ENCODE peak calls at places on chromosomes 3 and 15, in eight cellular contexts. Z, J, N, U, V, Q, Y and I are unnamed samples.
A peak's percentile ranks its signal among the peaks of the same experiment; 100 is the strongest.

GRCh38 chr3:164332856-164333802 is 745.2 kb downstream of the SI start:
- DNase-seq in Z (no peak), J (no peak), N (peak; percentile 82), U (no peak), V (no peak), Q (peak; percentile 39), Y (no peak), I (no peak)

GRCh38 chr3:98612996-98613517 is 19.6 kb upstream of the CPOX start:
- DNase-seq in Z (peak; percentile 22), J (no peak), N (no peak), U (peak; percentile 13), V (no peak), Q (no peak), Y (peak; percentile 4), I (no peak)

GRCh38 chr3:135034291-135034768 is 239.3 kb downstream of the EPHB1 start:
- DNase-seq in Z (no peak), J (no peak), N (peak; percentile 20), U (no peak), V (no peak), Q (peak; percentile 67), Y (no peak), I (no peak)

GRCh38 chr15:77819841-77820728 is 187.4 kb upstream of the LINGO1 start:
- DNase-seq in Z (peak; percentile 18), J (no peak), N (peak; percentile 82), U (no peak), V (peak; percentile 5), Q (peak; percentile 54), Y (peak; percentile 17), I (no peak)

GRCh38 chr15:57327985-57328471 is 48.3 kb upstream of the CGNL1 start:
- DNase-seq in Z (no peak), J (peak; percentile 85), N (no peak), U (no peak), V (no peak), Q (no peak), Y (no peak), I (no peak)

GRCh38 chr3:106341090-106341489 is 472.3 kb upstream of the CBLB start:
- DNase-seq in Z (no peak), J (no peak), N (no peak), U (no peak), V (no peak), Q (no peak), Y (no peak), I (no peak)

GRCh38 chr3:101531473-101532086 is 18.6 kb upstream of the SENP7 start:
- DNase-seq in Z (no peak), J (no peak), N (no peak), U (no peak), V (peak; percentile 56), Q (no peak), Y (no peak), I (no peak)

GRCh38 chr3:113606539-113607218 is 74.3 kb downstream of the SIDT1 start:
- DNase-seq in Z (no peak), J (no peak), N (no peak), U (no peak), V (no peak), Q (no peak), Y (no peak), I (peak; percentile 89)

GRCh38 chr3:168714609-168715240 is 619.0 kb upstream of the GOLIM4 start:
- DNase-seq in Z (no peak), J (no peak), N (no peak), U (no peak), V (no peak), Q (no peak), Y (no peak), I (no peak)

GRCh38 chr3:173395412-173396181 is 1.9 kb upstream of the NLGN1 start:
- DNase-seq in Z (peak; percentile 76), J (peak; percentile 59), N (peak; percentile 93), U (peak; percentile 86), V (peak; percentile 92), Q (peak; percentile 67), Y (peak; percentile 53), I (no peak)

GRCh38 chr15:52290329-52290728 is 5.3 kb downstream of the MYO5C start:
- DNase-seq in Z (peak; percentile 25), J (no peak), N (no peak), U (no peak), V (no peak), Q (no peak), Y (no peak), I (peak; percentile 11)

GRCh38 chr15:37148714-37149113 is 48.4 kb upstream of the MEIS2 start:
- DNase-seq in Z (no peak), J (no peak), N (no peak), U (no peak), V (no peak), Q (no peak), Y (no peak), I (no peak)

GRCh38 chr3:172031957-172032356 is 7.4 kb upstream of the FNDC3B start:
- DNase-seq in Z (no peak), J (no peak), N (no peak), U (no peak), V (no peak), Q (no peak), Y (no peak), I (no peak)

GRCh38 chr3:52174896-52175295 is 20.7 kb upstream of the POC1A start:
- DNase-seq in Z (peak; percentile 59), J (no peak), N (no peak), U (no peak), V (no peak), Q (no peak), Y (peak; percentile 43), I (no peak)

GRCh38 chr3:99637381-99638111 is 848 bp upstream of the COL8A1 start:
- DNase-seq in Z (peak; percentile 71), J (peak; percentile 67), N (peak; percentile 59), U (no peak), V (peak; percentile 94), Q (no peak), Y (peak; percentile 83), I (no peak)

GRCh38 chr3:143571548-143571947 is 276.7 kb downstream of the SLC9A9 start:
- DNase-seq in Z (no peak), J (no peak), N (no peak), U (no peak), V (no peak), Q (no peak), Y (no peak), I (no peak)

GRCh38 chr15:22961661-22962221 is 18.4 kb downstream of the CYFIP1 start:
- DNase-seq in Z (no peak), J (no peak), N (no peak), U (no peak), V (peak; percentile 66), Q (no peak), Y (no peak), I (no peak)

GRCh38 chr3:61177450-61177849 is 73.8 kb downstream of the FHIT start:
- DNase-seq in Z (no peak), J (no peak), N (no peak), U (no peak), V (no peak), Q (no peak), Y (no peak), I (no peak)

GRCh38 chr3:56851966-56852884 is 50.5 kb upstream of the ARHGEF3 start:
- DNase-seq in Z (peak; percentile 89), J (no peak), N (no peak), U (no peak), V (no peak), Q (no peak), Y (peak; percentile 87), I (no peak)
- H3K4me3 ChIP-seq in Z (no peak overlapping the region), J (no peak overlapping the region), N (no peak overlapping the region), U (no peak overlapping the region), V (no peak overlapping the region), Q (no peak overlapping the region), Y (no peak overlapping the region), I (no peak overlapping the region)

DNA sequence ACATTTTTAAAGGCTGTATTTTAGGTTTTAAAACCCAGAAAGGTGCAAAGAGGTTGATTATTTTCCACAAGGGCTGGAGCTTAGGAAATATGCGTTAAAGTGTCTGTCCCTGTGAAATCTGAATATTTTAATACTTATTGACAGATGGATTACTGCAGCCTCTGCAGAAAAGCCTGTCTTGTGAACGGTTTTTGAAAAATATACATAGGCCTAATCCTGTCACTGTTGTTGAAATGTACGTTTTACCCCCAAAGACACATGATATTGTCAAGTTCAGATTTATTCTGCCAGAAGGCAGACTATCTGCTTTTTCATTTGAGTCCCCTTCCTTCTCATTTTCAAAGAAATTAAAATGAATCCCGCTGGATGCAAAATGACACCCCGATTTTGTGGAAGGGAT is 2.2 kb upstream of the BCL6 start:
- DNase-seq in Z (no peak), J (no peak), N (no peak), U (no peak), V (no peak), Q (no peak), Y (no peak), I (peak; percentile 43)
- H3K4me3 ChIP-seq in Z (no peak overlapping the region), J (no peak overlapping the region), N (no peak overlapping the region), U (peak overlapping the region; percentile 72), V (no peak overlapping the region), Q (no peak overlapping the region), Y (no peak overlapping the region), I (peak overlapping the region; percentile 86)

GRCh38 chr15:94230436-94230885 is 900 bp upstream of the MCTP2 start:
- DNase-seq in Z (peak; percentile 46), J (no peak), N (peak; percentile 16), U (no peak), V (no peak), Q (no peak), Y (no peak), I (no peak)

GRCh38 chr15:94234300-94234699 is 2.9 kb downstream of the MCTP2 start:
- DNase-seq in Z (no peak), J (no peak), N (no peak), U (no peak), V (no peak), Q (no peak), Y (no peak), I (no peak)

GRCh38 chr15:94231728-94232086 is 346 bp downstream of the MCTP2 start:
- DNase-seq in Z (peak; percentile 45), J (no peak), N (peak; percentile 57), U (no peak), V (no peak), Q (peak; percentile 64), Y (no peak), I (peak; percentile 48)

GRCh38 chr15:94230886-94231727 is at the start of gene MCTP2:
- DNase-seq in Z (peak; percentile 97), J (peak; percentile 50), N (peak; percentile 85), U (peak; percentile 34), V (peak; percentile 7), Q (peak; percentile 86), Y (peak; percentile 96), I (peak; percentile 95)

DNA sequence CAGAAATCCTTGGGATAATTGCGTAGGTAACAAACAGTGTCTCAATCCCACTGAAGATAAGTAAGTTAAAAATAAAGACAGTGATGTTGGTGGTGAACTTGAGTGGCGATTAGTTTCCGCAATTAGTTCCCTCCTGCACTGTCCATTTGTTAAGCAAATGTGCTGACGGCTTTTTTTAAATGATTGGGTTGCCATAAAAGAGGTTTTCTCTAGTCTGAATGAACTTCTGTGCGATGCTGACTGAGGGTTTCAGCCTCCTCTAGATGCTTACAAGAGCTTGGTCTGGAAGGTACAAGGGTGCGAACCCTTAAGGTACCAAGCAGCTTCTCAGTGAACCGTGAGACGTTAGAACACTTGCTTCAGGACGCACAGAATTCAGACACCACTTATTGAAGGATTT is 746 bp downstream of the MCTP2 start:
- DNase-seq in Z (peak; percentile 28), J (no peak), N (peak; percentile 12), U (no peak), V (no peak), Q (no peak), Y (no peak), I (peak; percentile 78)
- H3K4me3 ChIP-seq in Z (peak overlapping the region; percentile 66), J (no peak overlapping the region), N (peak overlapping the region; percentile 58), U (peak overlapping the region; percentile 55), V (no peak overlapping the region), Q (peak overlapping the region; percentile 72), Y (peak overlapping the region; percentile 76), I (peak overlapping the region; percentile 86)

DNA sequence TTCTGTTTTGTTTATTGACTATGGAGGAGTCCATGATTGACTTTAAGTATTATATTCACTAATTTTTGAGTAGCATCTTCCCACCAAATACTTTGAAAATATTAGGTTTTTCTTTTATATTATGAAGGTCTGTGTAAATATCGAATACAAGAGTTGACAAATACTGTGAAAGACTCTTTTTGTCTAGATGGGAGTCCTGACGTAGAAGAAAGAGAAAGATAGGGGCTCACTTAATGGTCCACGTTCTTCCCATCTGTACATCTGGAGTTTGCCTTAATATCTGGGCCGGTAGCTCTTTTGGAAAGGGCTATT is 7.8 kb upstream of the UTS2B start:
- DNase-seq in Z (no peak), J (no peak), N (no peak), U (no peak), V (no peak), Q (no peak), Y (no peak), I (no peak)
- H3K4me3 ChIP-seq in Z (no peak overlapping the region), J (no peak overlapping the region), N (no peak overlapping the region), U (no peak overlapping the region), V (no peak overlapping the region), Q (no peak overlapping the region), Y (no peak overlapping the region), I (no peak overlapping the region)